ENCODE peak calls at places on chromosomes 3 and 15, in six cellular contexts. B is stimulated activated naive CD4-positive, alpha-beta T cell treated with Interleukin-2 at 50 U/mL for 16 hours; D is left ventricle myocardium superior; H is heart right ventricle; M is natural killer cell; Z is NCI-H1694 treated with DMSO at 0.1 percent for 48 hours. R is an unnamed sample.

GRCh38 chr3:126963261-126964190 is 19.4 kb upstream of the PLXNA1 start:
- DNase-seq in B (no peak), D (no peak), H (no peak), M (no peak), Z (no peak), R (peak)

GRCh38 chr15:60912984-60913697 is 316.0 kb downstream of the RORA start:
- DNase-seq in B (peak), D (no peak), H (no peak), M (no peak), Z (no peak), R (no peak)

GRCh38 chr3:188284455-188285212 is 130.7 kb downstream of the LPP start:
- DNase-seq in B (peak), D (no peak), H (no peak), M (no peak), Z (no peak), R (no peak)

GRCh38 chr3:29239377-29239776 is 41.5 kb upstream of the RBMS3 start:
- DNase-seq in B (no peak), D (no peak), H (no peak), M (no peak), Z (no peak), R (no peak)

GRCh38 chr3:66822059-66823009 is 175.8 kb upstream of the KBTBD8 start:
- DNase-seq in B (peak), D (peak), H (peak), M (peak), Z (no peak), R (peak)

GRCh38 chr3:139299261-139300132 is 44.3 kb upstream of the MRPS22 start:
- DNase-seq in B (no peak), D (no peak), H (no peak), M (no peak), Z (no peak), R (peak)

GRCh38 chr3:10519236-10519635 is 13.8 kb upstream of the ATP2B2 start:
- DNase-seq in B (no peak), D (no peak), H (no peak), M (no peak), Z (no peak), R (no peak)

GRCh38 chr3:66076861-66077495 is 38.3 kb upstream of the MAGI1 start:
- DNase-seq in B (no peak), D (no peak), H (no peak), M (no peak), Z (no peak), R (no peak)